ENCODE peak calls at places on chromosomes 4 and X, in four cellular contexts. Z, E, O and D are unnamed samples. For H3K4me1, the result is how much of the 10 kb centered on the place peaks cover.

GRCh38 chr4:74537459-74537858 is 92.5 kb downstream of the AREG start:
- DNase-seq in E (no peak), Z (no peak), O (peak), D (no peak)

GRCh38 chr4:23717528-23718248 is 172.2 kb downstream of the PPARGC1A start:
- DNase-seq in Z (no peak), O (peak), E (no peak), D (no peak)

GRCh38 chrX:19842542-19842941 is 44.9 kb downstream of the SH3KBP1 start:
- DNase-seq in Z (no peak), O (no peak), E (no peak), D (no peak)

GRCh38 chrX:138710866-138711331 is 618 bp downstream of the FGF13 start:
- DNase-seq in Z (peak), E (no peak), O (peak), D (no peak)

GRCh38 chrX:72124540-72125201 is 7.0 kb downstream of the RTL5 start:
- DNase-seq in E (no peak), Z (no peak), O (no peak), D (no peak)

GRCh38 chr4:25209702-25210101 is 24.1 kb upstream of the PI4K2B start:
- DNase-seq in E (no peak), Z (no peak), O (no peak), D (no peak)

GRCh38 chr4:138090145-138090917 is 151.8 kb downstream of the SLC7A11 start:
- DNase-seq in E (peak), Z (no peak), O (peak), D (peak)

GRCh38 chr4:124753941-124754581 is 41.5 kb upstream of the ANKRD50 start:
- DNase-seq in E (peak), O (no peak), Z (peak), D (no peak)

GRCh38 chr4:7361256-7361655 is 73.5 kb downstream of the PSAPL1 start:
- DNase-seq in E (no peak), O (peak), Z (no peak), D (no peak)

DNA sequence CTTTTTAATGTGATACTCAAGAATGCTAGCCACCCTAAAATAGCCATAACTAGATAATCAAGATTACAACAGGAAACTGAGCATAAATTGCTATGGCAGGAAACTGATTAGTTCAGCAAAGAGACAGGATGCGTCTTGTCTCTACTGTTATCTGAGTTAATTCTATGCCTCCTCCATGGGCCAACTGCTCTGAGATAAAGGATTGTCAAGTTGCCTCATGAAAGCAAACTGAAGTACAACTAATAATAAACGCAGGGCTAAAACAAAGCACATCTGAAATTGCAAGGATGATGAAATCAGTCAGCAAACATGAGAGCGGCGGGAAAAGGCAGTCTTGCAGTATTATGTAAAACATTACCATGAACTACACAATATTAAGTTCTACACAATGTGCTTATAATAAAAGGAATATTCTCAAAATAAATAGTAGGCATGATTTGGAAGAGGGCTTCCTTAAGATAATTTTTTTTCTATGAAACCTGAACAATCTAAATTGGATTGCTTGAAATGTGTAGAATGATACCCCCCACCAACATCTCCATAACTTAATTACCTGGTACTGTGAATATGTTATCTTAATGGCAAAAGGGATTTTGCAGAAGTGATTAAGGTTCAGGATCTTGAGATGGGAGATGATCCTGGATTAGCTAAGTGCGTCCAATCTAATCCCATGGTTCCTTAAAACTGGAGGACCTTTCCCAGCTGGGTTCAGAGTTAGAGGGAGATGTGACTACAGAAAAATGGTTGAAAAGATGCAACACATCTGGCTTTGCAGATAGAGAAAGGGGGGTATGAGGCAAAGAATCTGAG is 65.9 kb downstream of the ANTXR2 start:
- DNase-seq in E (no peak), Z (no peak), O (no peak), D (no peak)
- H3K4me1 ChIP-seq in E (under half), Z (under half), O (under half), D (under half)

DNA sequence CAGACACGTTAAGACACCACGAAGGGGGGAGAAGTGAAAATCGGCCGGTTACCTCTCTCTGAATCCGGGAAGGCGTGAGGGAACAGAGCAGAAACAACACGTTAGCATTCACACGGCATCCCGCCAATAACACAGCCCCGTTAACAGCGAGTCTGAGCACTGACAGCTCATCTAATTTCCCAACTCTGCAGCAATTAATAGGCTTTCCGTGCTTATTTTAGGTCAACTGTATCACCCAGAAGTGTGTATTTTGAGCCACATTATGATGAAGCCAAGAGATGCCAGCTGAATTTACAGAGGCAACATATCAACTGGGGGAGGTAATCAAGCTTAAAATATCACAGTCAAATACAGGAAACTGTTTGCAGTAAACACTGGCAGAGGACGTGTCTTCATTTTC is 92.6 kb downstream of the NSUN7 start:
- DNase-seq in E (no peak), O (no peak), Z (no peak), D (no peak)
- H3K4me1 ChIP-seq in E (under half), O (under half), Z (under half), D (under half)

DNA sequence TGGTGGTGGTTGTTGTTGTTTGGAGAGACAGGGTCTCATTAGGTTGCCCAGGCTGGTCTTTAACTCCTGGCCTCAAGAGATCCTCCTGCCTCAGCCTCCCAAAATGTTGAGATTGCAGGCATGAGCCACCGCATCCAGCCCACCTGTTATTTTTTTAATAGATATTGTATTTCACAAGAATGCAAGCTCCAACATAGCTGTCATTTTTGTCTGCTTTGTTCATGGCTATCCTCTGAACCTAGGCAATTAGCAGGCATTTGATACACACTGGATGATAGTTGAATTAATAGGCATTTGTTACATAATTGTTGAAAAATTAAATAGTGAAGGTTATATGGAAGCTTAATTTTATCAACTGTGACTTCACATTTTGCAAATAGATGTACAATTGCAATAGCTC is 64.7 kb downstream of the BANK1 start:
- DNase-seq in E (no peak), O (no peak), Z (no peak), D (no peak)
- H3K4me1 ChIP-seq in E (under half), O (under half), Z (under half), D (under half)

DNA sequence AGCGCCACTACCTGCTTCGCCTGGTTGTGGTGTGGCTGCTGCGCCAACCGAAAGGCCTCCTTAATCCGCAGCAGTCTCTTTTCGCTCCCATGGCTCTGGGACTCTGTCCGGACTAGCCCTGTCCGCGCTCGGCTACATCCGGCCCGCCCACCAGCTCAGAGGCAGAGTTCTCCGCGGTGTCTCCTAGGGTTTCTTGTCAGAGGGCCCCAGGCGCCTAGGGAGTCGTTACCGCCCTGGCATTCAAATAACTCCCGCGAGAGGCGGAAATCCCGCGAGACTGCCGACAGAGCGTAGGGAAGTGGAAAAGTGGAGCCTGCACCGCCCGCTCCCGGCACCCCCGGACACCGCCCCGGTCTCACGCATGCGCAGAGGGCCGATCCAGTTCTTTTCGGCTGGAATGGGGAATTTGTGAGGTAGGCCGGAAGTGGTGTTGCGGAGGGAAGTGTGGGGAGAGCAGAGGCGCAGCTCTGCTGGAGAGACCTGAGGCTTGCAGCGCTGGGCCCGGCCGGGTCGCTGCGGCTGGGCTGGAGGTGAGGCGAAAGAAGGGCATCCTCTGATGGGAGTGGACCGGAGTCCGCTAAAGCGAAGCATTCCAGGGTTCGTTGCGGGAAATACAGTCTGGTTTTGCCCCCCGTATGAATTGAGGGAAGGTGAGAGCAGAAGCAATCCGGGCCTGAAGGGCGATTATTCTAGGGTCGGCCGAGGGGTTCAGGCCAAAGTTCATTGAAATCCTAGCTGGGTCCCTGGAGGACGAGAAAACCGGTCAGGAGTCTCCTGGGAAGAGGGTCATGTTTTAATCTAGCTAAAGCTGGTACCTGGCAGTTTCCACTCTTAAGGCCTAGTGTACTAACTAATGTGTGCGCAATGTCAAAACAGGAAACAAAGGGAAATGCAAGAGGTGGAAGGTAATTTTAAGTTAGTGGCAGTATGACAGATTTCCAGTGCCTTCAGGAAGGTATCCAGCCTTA is at the start of gene FAM200B:
- DNase-seq in Z (peak), E (peak), O (peak), D (peak)
- H3K4me1 ChIP-seq in Z (under half), E (under half), O (under half), D (under half)

GRCh38 chrX:40279091-40279430 is 181.3 kb upstream of the BCOR start:
- DNase-seq in Z (no peak), O (no peak), E (no peak), D (no peak)
- H3K4me1 ChIP-seq in Z (under half), O (under half), E (under half), D (under half)

DNA sequence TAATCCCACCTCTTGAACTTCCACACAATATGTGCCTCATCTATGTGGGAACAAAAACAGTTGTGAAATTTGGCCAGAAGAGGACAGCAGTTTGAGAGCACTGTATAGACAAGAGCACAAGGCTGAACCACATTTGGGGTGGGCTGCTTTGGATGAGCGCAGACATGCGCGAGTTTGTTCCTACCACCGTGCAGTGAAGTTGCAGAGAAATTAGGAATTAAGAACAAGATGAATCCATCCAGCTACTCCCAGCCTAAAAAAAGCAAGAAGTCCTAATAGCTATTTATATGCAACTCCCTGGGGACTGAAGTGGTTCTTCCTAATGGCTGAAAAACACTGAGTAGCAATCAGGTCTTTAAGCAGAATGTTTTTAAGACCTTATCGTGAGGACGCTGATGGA is 1.0 kb downstream of the GAB3 start:
- DNase-seq in Z (no peak), E (no peak), O (peak), D (no peak)
- H3K4me1 ChIP-seq in Z (under half), E (under half), O (under half), D (under half)

GRCh38 chr4:151176711-151177110 is 77.3 kb downstream of the RPS3A start:
- DNase-seq in O (no peak), E (no peak), Z (no peak), D (no peak)

GRCh38 chr4:151175754-151176153 is 76.3 kb downstream of the RPS3A start:
- DNase-seq in Z (no peak), E (no peak), O (no peak), D (no peak)

GRCh38 chr4:151175204-151175603 is 75.8 kb downstream of the RPS3A start:
- DNase-seq in Z (no peak), O (no peak), E (no peak), D (no peak)

GRCh38 chr4:151173751-151174325 is 74.4 kb downstream of the RPS3A start:
- DNase-seq in Z (no peak), O (no peak), E (no peak), D (no peak)

GRCh38 chr4:151174784-151175183 is 75.4 kb downstream of the RPS3A start:
- DNase-seq in E (no peak), Z (no peak), O (no peak), D (no peak)
- H3K4me1 ChIP-seq in E (under half), Z (under half), O (under half), D (under half)